ENCODE peak calls at places on chromosomes 4 and X, in five cellular contexts. N is RPMI7951, D is NCI-H1105, O is RKO, W is lower leg skin. R is an unnamed sample.

GRCh38 chrX:120485562-120486520 is 16.7 kb upstream of the LAMP2 start:
- DNase-seq in D (peak), W (peak), O (peak), N (peak), R (peak)

GRCh38 chr4:68654946-68655721 is 15.3 kb downstream of the UGT2B15 start:
- DNase-seq in N (no peak), W (no peak), D (no peak), O (no peak), R (no peak)

GRCh38 chr4:156476359-156476758 is 495.2 kb downstream of the PDGFC start:
- DNase-seq in N (peak), O (peak), W (no peak), D (no peak), R (no peak)

GRCh38 chrX:69027181-69028005 is 137.9 kb downstream of the PJA1 start:
- DNase-seq in O (no peak), W (peak), N (peak), D (no peak), R (no peak)

GRCh38 chrX:153989971-153990655 is 17.6 kb downstream of the TMEM187 start:
- DNase-seq in W (no peak), O (no peak), D (no peak), N (no peak), R (no peak)

GRCh38 chr4:78592104-78592783 is 40.7 kb downstream of the ANXA3 start:
- DNase-seq in O (no peak), D (no peak), W (no peak), N (no peak), R (no peak)

GRCh38 chr4:185822791-185823190 is 10.8 kb upstream of the SORBS2 start:
- DNase-seq in O (no peak), W (no peak), N (no peak), D (no peak), R (no peak)

GRCh38 chrX:144715356-144715755 is 531.9 kb upstream of the SPANXN1 start:
- DNase-seq in O (no peak), N (no peak), D (no peak), W (no peak), R (no peak)

GRCh38 chr4:10115271-10115656 is 1.3 kb downstream of the WDR1 start:
- DNase-seq in W (no peak), N (peak), O (peak), D (no peak), R (no peak)

GRCh38 chr4:17771284-17771908 is 10.0 kb downstream of the FAM184B start:
- DNase-seq in N (no peak), W (no peak), O (no peak), D (no peak), R (no peak)

GRCh38 chr4:15774020-15774420 is 4.1 kb upstream of the CD38 start:
- DNase-seq in D (no peak), W (no peak), N (peak), O (no peak), R (no peak)

GRCh38 chr4:143207555-143207954 is 22.8 kb downstream of the USP38 start:
- DNase-seq in W (no peak), D (no peak), N (peak), O (peak), R (no peak)

GRCh38 chr4:174217273-174218126 is 66.0 kb downstream of the FBXO8 start:
- DNase-seq in O (no peak), N (peak), D (no peak), W (no peak), R (peak)

GRCh38 chr4:175891863-175892262 is 79.8 kb upstream of the GPM6A start:
- DNase-seq in N (no peak), W (no peak), D (peak), O (peak), R (peak)

GRCh38 chr4:94722270-94722669 is 35.5 kb upstream of the BMPR1B start:
- DNase-seq in O (no peak), W (no peak), D (no peak), N (no peak), R (no peak)

GRCh38 chr4:48093949-48094550 is 40.0 kb downstream of the TXK start:
- DNase-seq in N (peak), W (no peak), O (peak), D (no peak), R (no peak)

GRCh38 chr4:128565565-128566186 is 243.8 kb upstream of the JADE1 start:
- DNase-seq in N (no peak), W (no peak), O (peak), D (peak), R (peak)